ENCODE peak calls at places on chromosome 9, in four cellular contexts. I is neural progenitor cell, Z is GM23338, W is body of pancreas. Q is an unnamed sample.

GRCh38 chr9:16540996-16541668 is 329.3 kb downstream of the BNC2 start:
- DNase-seq in I (no peak), W (no peak), Z (no peak), Q (no peak)

GRCh38 chr9:111013707-111014106 is 24.6 kb downstream of the LPAR1 start:
- DNase-seq in Z (no peak), W (no peak), I (no peak), Q (no peak)

GRCh38 chr9:35029241-35029640 is 39.7 kb downstream of the DNAJB5 start:
- DNase-seq in I (no peak), Z (no peak), W (no peak), Q (no peak)

GRCh38 chr9:97501177-97501971 is at the start of gene TMOD1:
- DNase-seq in I (peak; percentile 83), Z (peak; percentile 73), W (peak; percentile 87), Q (peak; percentile 69)

GRCh38 chr9:75148551-75148950 is 60.2 kb downstream of the OSTF1 start:
- DNase-seq in W (no peak), Z (no peak), I (no peak), Q (no peak)

GRCh38 chr9:114310471-114311450 is 12.1 kb upstream of the ORM1 start:
- DNase-seq in Z (no peak), W (peak; percentile 4), I (no peak), Q (peak; percentile 6)

GRCh38 chr9:120161801-120162200 is 418.2 kb downstream of the CDK5RAP2 start:
- DNase-seq in I (no peak), W (no peak), Z (no peak), Q (no peak)

GRCh38 chr9:116096046-116096445 is 57.5 kb upstream of the PAPPA start:
- DNase-seq in I (no peak), W (no peak), Z (no peak), Q (no peak)

GRCh38 chr9:32401471-32401870 is 17.0 kb downstream of the ACO1 start:
- DNase-seq in W (no peak), I (no peak), Z (no peak), Q (no peak)

GRCh38 chr9:126805546-126806262 is 864 bp downstream of the ZBTB43 start:
- DNase-seq in I (peak; percentile 8), W (peak; percentile 63), Z (peak; percentile 6), Q (peak; percentile 50)

GRCh38 chr9:13387668-13388124 is 108.2 kb upstream of the MPDZ start:
- DNase-seq in I (no peak), W (no peak), Z (no peak), Q (no peak)

GRCh38 chr9:78127271-78128225 is 95.9 kb upstream of the GNAQ start:
- DNase-seq in W (no peak), I (no peak), Z (no peak), Q (no peak)

GRCh38 chr9:4235951-4236804 is 63.7 kb downstream of the GLIS3 start:
- DNase-seq in Z (no peak), I (no peak), W (peak; percentile 35), Q (no peak)

GRCh38 chr9:91911681-91912080 is 38.3 kb downstream of the ROR2 start:
- DNase-seq in W (no peak), Z (no peak), I (no peak), Q (no peak)

GRCh38 chr9:97480749-97481148 is 20.7 kb upstream of the TMOD1 start:
- DNase-seq in Z (no peak), W (no peak), I (no peak), Q (no peak)

GRCh38 chr9:136537896-136538598 is 7.8 kb downstream of the NOTCH1 start:
- DNase-seq in I (no peak), Z (no peak), W (no peak), Q (no peak)

GRCh38 chr9:136539427-136540412 is 6.1 kb downstream of the NOTCH1 start:
- DNase-seq in Z (peak; percentile 70), W (peak; percentile 92), I (no peak), Q (no peak)

GRCh38 chr9:136537411-136537810 is 8.4 kb downstream of the NOTCH1 start:
- DNase-seq in Z (no peak), W (no peak), I (no peak), Q (no peak)

GRCh38 chr9:136536721-136537241 is 9.1 kb downstream of the NOTCH1 start:
- DNase-seq in W (no peak), Z (peak; percentile 66), I (no peak), Q (no peak)

GRCh38 chr9:136538599-136539426 is 7.0 kb downstream of the NOTCH1 start:
- DNase-seq in Z (no peak), I (no peak), W (no peak), Q (no peak)
- H3K27ac ChIP-seq in Z (no peak overlapping the region), I (no peak overlapping the region), W (peak overlapping the region; percentile 75), Q (no peak overlapping the region)

GRCh38 chr9:135032041-135032835 is 55.2 kb upstream of the OLFM1 start:
- DNase-seq in W (no peak), I (no peak), Z (no peak), Q (no peak)

GRCh38 chr9:135030711-135031245 is 56.7 kb upstream of the OLFM1 start:
- DNase-seq in I (no peak), W (no peak), Z (no peak), Q (peak; percentile 45)

GRCh38 chr9:135028956-135029355 is 58.5 kb upstream of the OLFM1 start:
- DNase-seq in W (no peak), Z (no peak), I (no peak), Q (no peak)

GRCh38 chr9:135029434-135029833 is 58.0 kb upstream of the OLFM1 start:
- DNase-seq in W (no peak), Z (no peak), I (no peak), Q (no peak)

DNA sequence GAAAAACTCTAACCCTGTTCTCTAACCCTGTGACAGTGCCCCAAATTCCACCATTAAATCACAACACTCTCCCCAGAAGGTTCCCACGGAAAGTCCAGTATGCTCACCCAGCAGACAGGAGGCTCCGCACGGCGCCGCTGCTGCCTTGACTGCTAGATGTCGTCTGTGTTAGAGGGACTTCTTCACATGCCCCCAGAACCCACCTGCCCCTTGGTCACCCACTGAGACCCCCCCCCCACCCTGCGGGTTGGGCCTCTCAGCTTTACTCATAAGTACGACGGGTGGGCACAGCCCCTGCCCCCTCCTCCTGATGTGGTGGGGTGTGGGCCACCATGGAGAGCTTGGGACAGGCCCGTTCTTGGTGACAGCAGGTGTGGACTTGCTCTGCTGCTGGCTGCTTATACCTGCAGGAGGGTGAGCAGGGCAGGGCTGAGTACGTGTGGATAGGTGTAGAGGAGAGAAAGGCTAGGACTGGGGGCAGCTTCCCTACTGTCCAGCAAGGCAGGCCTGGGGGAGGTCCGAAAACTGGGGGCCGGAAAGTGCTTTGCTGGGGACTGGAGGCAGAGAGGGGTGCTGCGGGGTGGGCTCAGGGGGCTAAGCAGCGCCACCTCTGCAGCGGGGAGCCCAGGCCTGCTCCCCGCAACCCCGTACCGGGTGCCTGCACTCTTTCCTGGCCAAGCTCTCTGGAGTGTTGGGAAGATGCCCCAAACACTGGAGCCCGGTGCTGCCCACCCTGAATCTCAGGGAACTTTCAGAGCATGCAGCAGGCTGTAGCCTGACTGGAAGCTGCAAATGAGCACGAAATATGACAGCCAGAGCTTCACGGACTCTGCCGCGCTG is 57.4 kb upstream of the OLFM1 start:
- DNase-seq in W (no peak), I (no peak), Z (no peak), Q (no peak)
- H3K4me3 ChIP-seq in W (no peak overlapping the region), I (no peak overlapping the region), Z (no peak overlapping the region), Q (no peak overlapping the region)

GRCh38 chr9:134335095-134335489 is 8.8 kb downstream of the RXRA start:
- DNase-seq in W (no peak), Z (no peak), I (no peak), Q (no peak)

GRCh38 chr9:134333874-134334581 is 7.8 kb downstream of the RXRA start:
- DNase-seq in W (no peak), Z (no peak), I (no peak), Q (no peak)

GRCh38 chr9:134332266-134332665 is 6.0 kb downstream of the RXRA start:
- DNase-seq in I (no peak), W (no peak), Z (no peak), Q (peak; percentile 62)

GRCh38 chr9:134332841-134333233 is 6.6 kb downstream of the RXRA start:
- DNase-seq in W (no peak), Z (no peak), I (no peak), Q (no peak)

DNA sequence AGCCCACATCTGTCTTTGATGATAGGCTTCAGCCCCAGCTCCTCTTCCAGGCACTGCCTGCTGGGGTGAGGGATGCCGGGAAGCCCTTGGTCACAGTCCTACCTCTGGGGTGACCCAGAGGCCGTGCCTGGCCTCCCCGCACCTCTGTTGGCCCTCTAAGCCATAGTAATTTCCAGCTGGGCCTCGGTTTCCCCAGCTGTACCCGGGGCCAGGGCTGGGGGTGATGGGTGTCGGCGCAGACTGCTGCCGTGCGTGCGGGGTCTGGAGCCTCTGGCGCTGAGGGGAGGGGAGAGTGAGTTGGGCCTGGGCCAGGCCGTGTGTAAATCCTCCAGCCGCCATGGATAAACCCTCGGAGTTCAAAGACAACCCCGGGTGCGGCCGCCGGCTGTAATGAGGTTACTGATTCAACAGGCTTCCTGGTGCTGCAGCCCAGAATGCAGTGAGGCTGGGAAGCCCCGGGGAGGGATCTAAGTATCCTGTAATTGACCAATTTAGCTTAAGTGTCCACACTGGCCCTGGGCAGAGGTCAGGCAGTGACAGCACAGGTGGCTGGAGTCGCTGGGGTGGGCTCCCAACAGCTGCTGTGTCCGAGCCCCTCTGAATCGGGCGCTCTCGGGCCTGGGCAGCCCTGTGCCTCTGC is 7.1 kb downstream of the RXRA start:
- DNase-seq in Z (no peak), W (peak; percentile 58), I (no peak), Q (peak; percentile 88)
- H3K27ac ChIP-seq in Z (no peak overlapping the region), W (peak overlapping the region; percentile 52), I (no peak overlapping the region), Q (peak overlapping the region; percentile 76)

GRCh38 chr9:21504894-21505293 is 22.8 kb upstream of the IFNE start:
- DNase-seq in Z (no peak), W (no peak), I (no peak), Q (no peak)

GRCh38 chr9:21505425-21506179 is 23.5 kb upstream of the IFNE start:
- DNase-seq in W (no peak), I (no peak), Z (no peak), Q (no peak)

GRCh38 chr9:21504113-21504512 is 22.0 kb upstream of the IFNE start:
- DNase-seq in Z (no peak), I (no peak), W (no peak), Q (no peak)

GRCh38 chr9:21510806-21511205 is 28.7 kb upstream of the IFNE start:
- DNase-seq in W (no peak), Z (no peak), I (no peak), Q (no peak)

GRCh38 chr9:21506910-21507795 is 25.0 kb upstream of the IFNE start:
- DNase-seq in I (no peak), W (no peak), Z (no peak), Q (no peak)
- H3K4me3 ChIP-seq in I (no peak overlapping the region), W (no peak overlapping the region), Z (no peak overlapping the region), Q (no peak overlapping the region)

Q was measured in WERI-Rb-1.